ENCODE peak calls at places on chromosomes 13 and 19, in four cellular contexts. One of them, this sample, is unnamed.

GRCh38 chr13:96100457-96101220 is 10.7 kb downstream of the HS6ST3 start:
- DNase-seq in hypothalamus: no peak
- DNase-seq in A549: no peak
- DNase-seq in NCI-H1105: no peak
- DNase-seq in this sample: no peak

GRCh38 chr19:57267294-57267693 is 13.0 kb upstream of the ZNF460 start:
- DNase-seq in hypothalamus: no peak
- DNase-seq in A549: no peak
- DNase-seq in NCI-H1105: no peak
- DNase-seq in this sample: no peak

GRCh38 chr13:108426893-108427292 is 157.4 kb downstream of the TNFSF13B start:
- DNase-seq in hypothalamus: no peak
- DNase-seq in A549: no peak
- DNase-seq in NCI-H1105: no peak
- DNase-seq in this sample: no peak

GRCh38 chr13:24276310-24276709 is 33.1 kb upstream of the C1QTNF9 start:
- DNase-seq in hypothalamus: no peak
- DNase-seq in A549: no peak
- DNase-seq in NCI-H1105: no peak
- DNase-seq in this sample: no peak

GRCh38 chr13:29684441-29684840 is 89.0 kb upstream of the SLC7A1 start:
- DNase-seq in hypothalamus: no peak
- DNase-seq in A549: no peak
- DNase-seq in NCI-H1105: no peak
- DNase-seq in this sample: no peak

GRCh38 chr13:44368599-44369368 is 4.8 kb upstream of the SERP2 start:
- DNase-seq in hypothalamus: no peak
- DNase-seq in A549: no peak
- DNase-seq in NCI-H1105: no peak
- DNase-seq in this sample: no peak

GRCh38 chr19:54606891-54607781 is 13.7 kb downstream of the LILRA1 start:
- DNase-seq in hypothalamus: no peak
- DNase-seq in A549: no peak
- DNase-seq in NCI-H1105: no peak
- DNase-seq in this sample: no peak

GRCh38 chr13:24744247-24744646 is 19.7 kb upstream of the RNF17 start:
- DNase-seq in hypothalamus: no peak
- DNase-seq in A549: no peak
- DNase-seq in NCI-H1105: no peak
- DNase-seq in this sample: no peak

GRCh38 chr13:109955598-109955997 is 169.2 kb upstream of the IRS2 start:
- DNase-seq in hypothalamus: no peak
- DNase-seq in A549: no peak
- DNase-seq in NCI-H1105: no peak
- DNase-seq in this sample: no peak

GRCh38 chr19:958967-959685 is 25.0 kb upstream of the WDR18 start:
- DNase-seq in hypothalamus: no peak
- DNase-seq in A549: peak; percentile 81
- DNase-seq in NCI-H1105: no peak
- DNase-seq in this sample: no peak

GRCh38 chr13:49563513-49563912 is 21.8 kb downstream of the RCBTB1 start:
- DNase-seq in hypothalamus: no peak
- DNase-seq in A549: no peak
- DNase-seq in NCI-H1105: no peak
- DNase-seq in this sample: no peak

GRCh38 chr19:44696939-44697669 is 1.8 kb upstream of the CEACAM16 start:
- DNase-seq in hypothalamus: no peak
- DNase-seq in A549: no peak
- DNase-seq in NCI-H1105: no peak
- DNase-seq in this sample: no peak

GRCh38 chr19:30391554-30392551 is 19.7 kb downstream of the ZNF536 start:
- DNase-seq in hypothalamus: no peak
- DNase-seq in A549: no peak
- DNase-seq in NCI-H1105: no peak
- DNase-seq in this sample: no peak

This sample was measured in HuH-7.